ENCODE peak calls at places on chromosomes 4 and X, in four cellular contexts. R is lower lobe of right lung; C is activated naive CD4-positive, alpha-beta T cell treated with anti-CD3 and anti-CD28 coated beads, Interleukin-2, amount 50 U/mL, for 72 hours; B is naive thymus-derived CD4-positive, alpha-beta T cell. A is an unnamed sample.

GRCh38 chrX:150165776-150166610 is 197.1 kb upstream of the MAMLD1 start:
- ATAC-seq in B (no peak), R (no peak), C (no peak), A (no peak)

GRCh38 chrX:25012793-25013592 is 2.8 kb downstream of the ARX start:
- ATAC-seq in C (peak; percentile 36), R (peak; percentile 5), B (peak; percentile 45), A (no peak)

GRCh38 chr4:159248383-159249178 is 145.7 kb downstream of the RAPGEF2 start:
- ATAC-seq in R (peak; percentile 81), B (no peak), C (no peak), A (no peak)

GRCh38 chr4:163607292-163607691 is 112.8 kb downstream of the TMA16 start:
- ATAC-seq in B (peak; percentile 38), R (peak; percentile 66), C (no peak), A (no peak)

GRCh38 chr4:74334636-74335035 is 26.4 kb downstream of the EPGN start:
- ATAC-seq in R (no peak), C (no peak), B (no peak), A (no peak)

GRCh38 chrX:132373610-132374009 is 115.2 kb downstream of the MBNL3 start:
- ATAC-seq in R (no peak), B (no peak), C (no peak), A (no peak)

GRCh38 chrX:148741441-148741840 is 241.0 kb downstream of the AFF2 start:
- ATAC-seq in B (no peak), R (no peak), C (no peak), A (no peak)

GRCh38 chr4:40550900-40551546 is 78.6 kb downstream of the RBM47 start:
- ATAC-seq in C (peak; percentile 65), R (peak; percentile 83), B (peak; percentile 68), A (peak; percentile 59)

GRCh38 chr4:17373666-17374065 is 138.2 kb downstream of the QDPR start:
- ATAC-seq in C (peak; percentile 69), R (no peak), B (no peak), A (peak; percentile 29)

GRCh38 chrX:41184312-41184711 is 99.1 kb downstream of the USP9X start:
- ATAC-seq in B (no peak), R (no peak), C (no peak), A (no peak)

GRCh38 chr4:104811727-104812126 is 317.0 kb upstream of the CXXC4 start:
- ATAC-seq in R (no peak), B (no peak), C (no peak), A (no peak)

GRCh38 chr4:60746172-60746571 is 454.0 kb upstream of the ADGRL3 start:
- ATAC-seq in R (no peak), C (no peak), B (no peak), A (no peak)

GRCh38 chr4:76108467-76109181 is 34.1 kb downstream of the ART3 start:
- ATAC-seq in B (peak; percentile 50), C (peak; percentile 28), R (no peak), A (no peak)

GRCh38 chrX:154785711-154786110 is 19.6 kb downstream of the MPP1 start:
- ATAC-seq in B (no peak), R (no peak), C (no peak), A (no peak)

GRCh38 chr4:173237152-173237551 is 68.5 kb downstream of the GALNT7 start:
- ATAC-seq in C (no peak), R (no peak), B (no peak), A (no peak)

GRCh38 chr4:123121241-123121907 is 199.0 kb upstream of the NUDT6 start:
- ATAC-seq in C (no peak), B (no peak), R (peak; percentile 71), A (no peak)

GRCh38 chr4:26287748-26288147 is 33.1 kb upstream of the RBPJ start:
- ATAC-seq in R (no peak), C (no peak), B (peak; percentile 59), A (no peak)

GRCh38 chr4:122577808-122578781 is 42.8 kb downstream of the IL21 start:
- ATAC-seq in B (peak; percentile 90), R (peak; percentile 83), C (peak; percentile 80), A (peak; percentile 72)

GRCh38 chr4:158192439-158193158 is 17.7 kb upstream of the TMEM144 start:
- ATAC-seq in R (no peak), C (no peak), B (no peak), A (no peak)

GRCh38 chr4:174496631-174497442 is 25.5 kb downstream of the HPGD start:
- ATAC-seq in B (no peak), C (no peak), R (no peak), A (no peak)

GRCh38 chr4:7585768-7586167 is 151.0 kb upstream of the PSAPL1 start:
- ATAC-seq in R (no peak), B (no peak), C (no peak), A (no peak)

GRCh38 chr4:56690393-56690971 is 9.4 kb upstream of the HOPX start:
- ATAC-seq in B (no peak), R (no peak), C (no peak), A (no peak)

GRCh38 chr4:5843573-5844239 is 49.2 kb downstream of the CRMP1 start:
- ATAC-seq in R (no peak), C (no peak), B (no peak), A (no peak)

GRCh38 chr4:47120783-47121182 is 89.4 kb downstream of the GABRB1 start:
- ATAC-seq in B (no peak), R (no peak), C (no peak), A (no peak)

A was measured in activated T-helper 17 cell treated with anti-CD3 and anti-CD28 coated beads, Interleukin-2, amount 50 U/mL, for 72 hours.